ENCODE peak calls at places on chromosome 14, in nine cellular contexts. V is heart left ventricle; J is Peyer's patch; A is sigmoid colon; S is effector memory CD4-positive, alpha-beta T cell; R is stomach; X is tibial artery; Y is H1; M is psoas muscle. I is an unnamed sample. For H3K9me3, the result is how much of the 10 kb centered on the place peaks cover.

GRCh38 chr14:78448483-78449094 is 278.4 kb downstream of the NRXN3 start:
- DNase-seq in Y (peak), R (peak), J (peak), A (no peak), X (no peak), M (peak), V (peak), S (no peak), I (peak)

GRCh38 chr14:68962681-68963080 is 16.4 kb downstream of the ACTN1 start:
- DNase-seq in X (no peak), V (no peak), S (no peak), Y (no peak), R (no peak), A (no peak), M (no peak), J (no peak), I (no peak)

GRCh38 chr14:45641541-45641940 is 388.5 kb upstream of the MIS18BP1 start:
- DNase-seq in R (no peak), X (no peak), A (no peak), Y (no peak), J (no peak), V (no peak), M (no peak), S (no peak), I (no peak)

GRCh38 chr14:103581206-103581605 is 18.4 kb downstream of the COA8 start:
- DNase-seq in S (no peak), A (no peak), V (no peak), Y (no peak), X (no peak), J (no peak), M (no peak), R (no peak), I (no peak)

GRCh38 chr14:88554458-88555286 is at the start of gene PTPN21:
- DNase-seq in X (peak), R (peak), A (peak), V (peak), Y (peak), M (peak), S (no peak), J (peak), I (no peak)

GRCh38 chr14:96281486-96281885 is 25.5 kb downstream of the BDKRB1 start:
- DNase-seq in S (no peak), J (no peak), R (no peak), V (no peak), A (no peak), X (no peak), Y (no peak), M (no peak), I (no peak)

GRCh38 chr14:99733551-99734405 is 49.7 kb downstream of the CYP46A1 start:
- DNase-seq in R (no peak), M (peak), V (peak), X (peak), J (peak), A (peak), S (no peak), Y (no peak), I (no peak)

GRCh38 chr14:74915826-74916225 is 7.2 kb downstream of the RPS6KL1 start:
- DNase-seq in V (no peak), M (no peak), S (no peak), A (no peak), J (no peak), Y (no peak), R (no peak), X (no peak), I (no peak)

GRCh38 chr14:35052637-35053036 is 6.6 kb downstream of the FAM177A1 start:
- DNase-seq in S (no peak), Y (no peak), A (no peak), J (no peak), V (no peak), X (no peak), R (no peak), M (no peak), I (no peak)

GRCh38 chr14:100140452-100141132 is 18.9 kb downstream of the DEGS2 start:
- DNase-seq in S (no peak), R (peak), Y (peak), J (no peak), M (no peak), V (no peak), A (no peak), X (no peak), I (no peak)

GRCh38 chr14:53882684-53883083 is 73.9 kb downstream of the BMP4 start:
- DNase-seq in J (no peak), S (no peak), V (no peak), M (no peak), R (no peak), A (no peak), Y (no peak), X (no peak), I (no peak)

GRCh38 chr14:32436993-32437392 is 107.9 kb downstream of the AKAP6 start:
- DNase-seq in M (no peak), X (no peak), J (no peak), Y (no peak), V (no peak), S (no peak), R (no peak), A (no peak), I (no peak)

GRCh38 chr14:24692382-24693352 is 58.7 kb upstream of the GZMB start:
- DNase-seq in A (no peak), M (no peak), V (no peak), S (peak), X (no peak), R (no peak), Y (no peak), J (no peak), I (no peak)

GRCh38 chr14:74967618-74968017 is 12.2 kb upstream of the PGF start:
- DNase-seq in R (no peak), A (no peak), J (no peak), X (no peak), S (no peak), Y (no peak), V (no peak), M (no peak), I (no peak)

GRCh38 chr14:22561661-22562579 is 27.1 kb downstream of the DAD1 start:
- DNase-seq in J (peak), S (peak), Y (no peak), M (no peak), V (no peak), A (no peak), R (no peak), X (no peak), I (no peak)

GRCh38 chr14:104784846-104785707 is 10.5 kb downstream of the AKT1 start:
- DNase-seq in Y (no peak), X (no peak), M (no peak), V (no peak), R (peak), J (no peak), S (no peak), A (no peak), I (no peak)

GRCh38 chr14:76050797-76051392 is 65.3 kb downstream of the IFT43 start:
- DNase-seq in S (peak), R (peak), J (peak), X (no peak), V (peak), Y (peak), M (no peak), A (no peak), I (peak)

GRCh38 chr14:101225116-101225728 is 321.7 kb upstream of the RTL1 start:
- DNase-seq in J (no peak), S (no peak), A (no peak), V (no peak), R (no peak), Y (no peak), X (no peak), M (no peak), I (no peak)

GRCh38 chr14:38256358-38256840 is 506 bp upstream of the CLEC14A start:
- DNase-seq in J (no peak), A (no peak), R (no peak), M (no peak), Y (no peak), V (no peak), S (no peak), X (no peak), I (no peak)

GRCh38 chr14:80638620-80639215 is 302.8 kb downstream of the CEP128 start:
- DNase-seq in V (no peak), R (no peak), X (no peak), S (no peak), A (no peak), M (no peak), Y (no peak), J (no peak), I (no peak)

GRCh38 chr14:23067847-23068791 is 10.8 kb upstream of the CDH24 start:
- DNase-seq in A (no peak), M (no peak), J (peak), Y (no peak), V (no peak), X (peak), R (no peak), S (no peak), I (no peak)

GRCh38 chr14:97077253-97077653 is 280.1 kb downstream of the VRK1 start:
- DNase-seq in M (peak), R (peak), A (peak), J (peak), X (peak), Y (no peak), V (peak), S (no peak), I (no peak)

GRCh38 chr14:85190251-85190650 is 339.7 kb upstream of the FLRT2 start:
- DNase-seq in A (no peak), S (no peak), M (no peak), X (no peak), Y (no peak), V (no peak), R (no peak), J (no peak), I (no peak)

GRCh38 chr14:74408870-74409269 is 17.1 kb downstream of the SYNDIG1L start:
- DNase-seq in Y (no peak), S (no peak), V (no peak), M (no peak), A (no peak), R (no peak), X (no peak), J (no peak), I (no peak)

GRCh38 chr14:22071001-22071400 is 397.4 kb upstream of the OR4E1 start:
- DNase-seq in X (no peak), R (no peak), M (no peak), S (peak), Y (no peak), J (peak), V (no peak), A (no peak), I (no peak)

GRCh38 chr14:50688875-50689274 is 20.8 kb upstream of the SAV1 start:
- DNase-seq in A (no peak), M (no peak), J (no peak), R (no peak), S (no peak), X (no peak), V (no peak), Y (no peak), I (no peak)
- H3K9me3 ChIP-seq in A (under half), M (under half), J (under half), R (under half), S (under half), X (under half), V (under half), Y (under half), I (under half)

GRCh38 chr14:91419451-91419850 is 1.8 kb upstream of the CCDC88C start:
- DNase-seq in Y (no peak), J (no peak), A (no peak), M (no peak), R (no peak), S (no peak), X (no peak), V (no peak), I (no peak)
- H3K4me3 ChIP-seq in Y (no peak), J (no peak), A (no peak), M (no peak), R (no peak), S (no peak), X (no peak), V (no peak), I (no peak)

GRCh38 chr14:98576463-98576862 is 695.5 kb downstream of the BCL11B start:
- DNase-seq in Y (no peak), J (no peak), R (no peak), A (no peak), S (no peak), M (no peak), V (no peak), X (no peak), I (no peak)
- H3K9me3 ChIP-seq in Y (under half), J (under half), R (under half), A (under half), S (under half), M (under half), V (under half), X (under half), I (under half)

GRCh38 chr14:73237219-73237785 is at the start of gene PAPLN:
- DNase-seq in A (peak), J (peak), M (peak), Y (peak), R (no peak), V (no peak), S (no peak), X (no peak), I (no peak)
- H3K4me3 ChIP-seq in A (peak), J (peak), M (peak), Y (peak), R (peak), V (peak), S (peak), X (peak), I (peak)